ENCODE peak calls at places on chromosome 9, in seven cellular contexts. S, V, Z, L, C, X and R are unnamed samples.

GRCh38 chr9:6833518-6834192 is 75.9 kb downstream of the KDM4C start:
- DNase-seq in S (peak), V (no peak), Z (no peak), L (no peak), C (no peak), X (peak), R (peak)

GRCh38 chr9:12274577-12274976 is 418.6 kb upstream of the TYRP1 start:
- DNase-seq in S (no peak), V (no peak), Z (no peak), L (no peak), C (no peak), X (no peak), R (no peak)

GRCh38 chr9:13111778-13112177 is 167.7 kb downstream of the MPDZ start:
- DNase-seq in S (no peak), V (no peak), Z (no peak), L (no peak), C (no peak), X (no peak), R (no peak)

GRCh38 chr9:138008081-138008841 is 130.7 kb downstream of the CACNA1B start:
- DNase-seq in S (no peak), V (no peak), Z (no peak), L (no peak), C (no peak), X (no peak), R (no peak)

GRCh38 chr9:95910770-95911340 is 35.4 kb downstream of the ERCC6L2 start:
- DNase-seq in S (no peak), V (no peak), Z (no peak), L (no peak), C (no peak), X (no peak), R (no peak)

GRCh38 chr9:34579097-34579818 is 10.3 kb downstream of the CNTFR start:
- DNase-seq in S (no peak), V (no peak), Z (no peak), L (no peak), C (no peak), X (no peak), R (no peak)

GRCh38 chr9:120696551-120697230 is 17.6 kb downstream of the MEGF9 start:
- DNase-seq in S (peak), V (no peak), Z (no peak), L (no peak), C (no peak), X (no peak), R (peak)

GRCh38 chr9:130756037-130756436 is 62.5 kb downstream of the EXOSC2 start:
- DNase-seq in S (peak), V (no peak), Z (no peak), L (no peak), C (no peak), X (no peak), R (no peak)

GRCh38 chr9:78213696-78214095 is 22.2 kb upstream of the CEP78 start:
- DNase-seq in S (peak), V (no peak), Z (no peak), L (no peak), C (no peak), X (no peak), R (no peak)

GRCh38 chr9:95092321-95093072 is 225.0 kb downstream of the FANCC start:
- DNase-seq in S (peak), V (no peak), Z (peak), L (no peak), C (no peak), X (no peak), R (peak)

GRCh38 chr9:95005276-95006141 is 279.0 kb downstream of the AOPEP start:
- DNase-seq in S (peak), V (no peak), Z (no peak), L (no peak), C (no peak), X (no peak), R (no peak)

GRCh38 chr9:35863583-35863982 is 6.6 kb downstream of the OR13J1 start:
- DNase-seq in S (no peak), V (no peak), Z (no peak), L (no peak), C (no peak), X (no peak), R (no peak)

GRCh38 chr9:114216081-114216480 is 60.7 kb downstream of the COL27A1 start:
- DNase-seq in S (no peak), V (no peak), Z (no peak), L (no peak), C (no peak), X (no peak), R (peak)

GRCh38 chr9:114213566-114213965 is 58.2 kb downstream of the COL27A1 start:
- DNase-seq in S (no peak), V (no peak), Z (no peak), L (no peak), C (no peak), X (no peak), R (no peak)

GRCh38 chr9:114214181-114214580 is 58.8 kb downstream of the COL27A1 start:
- DNase-seq in S (no peak), V (no peak), Z (no peak), L (no peak), C (no peak), X (no peak), R (peak)

GRCh38 chr9:114212841-114213240 is 57.5 kb downstream of the COL27A1 start:
- DNase-seq in S (no peak), V (no peak), Z (no peak), L (no peak), C (no peak), X (no peak), R (no peak)

DNA sequence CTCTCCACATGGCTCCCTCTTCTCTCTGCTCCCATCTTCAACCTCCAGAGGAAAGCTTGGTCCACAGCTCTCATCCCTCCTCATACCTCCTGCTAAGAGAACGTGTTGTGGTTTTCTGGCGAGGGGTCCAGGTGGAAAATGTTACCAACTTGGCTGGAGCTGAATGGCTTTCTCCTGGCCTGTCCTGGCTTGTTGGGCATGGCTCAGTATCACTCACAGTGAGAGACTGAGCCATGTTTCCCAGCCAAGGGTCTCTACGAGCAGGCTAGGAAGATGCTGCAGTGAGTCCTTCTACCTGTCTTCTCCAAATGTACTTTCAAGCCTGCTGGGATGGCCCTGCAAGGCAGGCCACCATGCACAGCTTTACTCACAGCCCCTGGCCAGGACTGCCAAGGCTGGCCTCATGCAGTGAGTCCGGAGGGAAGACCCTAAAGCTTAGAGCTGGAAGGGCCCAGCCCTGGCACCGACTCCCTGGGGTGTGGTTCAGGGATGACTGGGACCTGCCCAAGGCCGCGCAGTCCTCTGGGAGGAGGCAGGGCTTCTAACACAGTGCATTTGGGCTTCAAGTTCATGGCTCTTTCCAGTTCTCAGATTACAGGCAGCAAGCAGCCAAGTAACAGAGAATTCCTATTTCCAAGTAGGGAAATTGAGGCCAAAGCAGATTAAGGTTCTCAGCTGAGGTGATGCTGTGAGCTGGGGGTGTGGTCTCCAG is 59.5 kb downstream of the COL27A1 start:
- DNase-seq in S (no peak), V (no peak), Z (no peak), L (no peak), C (no peak), X (no peak), R (no peak)
- H2BK120ac ChIP-seq in S (no peak), V (no peak), Z (no peak), L (no peak), C (no peak), X (no peak), R (no peak)

GRCh38 chr9:86503281-86503680 is 149.1 kb upstream of the TUT7 start:
- DNase-seq in S (no peak), V (no peak), Z (no peak), L (no peak), C (no peak), X (no peak), R (no peak)
- H2BK120ac ChIP-seq in S (no peak), V (no peak), Z (no peak), L (no peak), C (no peak), X (no peak), R (no peak)

GRCh38 chr9:98121096-98121495 is 2.1 kb upstream of the TRIM14 start:
- DNase-seq in S (no peak), V (no peak), Z (no peak), L (no peak), C (no peak), X (peak), R (no peak)

GRCh38 chr9:98120476-98120875 is 1.5 kb upstream of the TRIM14 start:
- DNase-seq in S (no peak), V (no peak), Z (no peak), L (no peak), C (no peak), X (peak), R (no peak)

GRCh38 chr9:98118640-98119601 is at the start of gene TRIM14:
- DNase-seq in S (peak), V (peak), Z (peak), L (peak), C (peak), X (peak), R (peak)

DNA sequence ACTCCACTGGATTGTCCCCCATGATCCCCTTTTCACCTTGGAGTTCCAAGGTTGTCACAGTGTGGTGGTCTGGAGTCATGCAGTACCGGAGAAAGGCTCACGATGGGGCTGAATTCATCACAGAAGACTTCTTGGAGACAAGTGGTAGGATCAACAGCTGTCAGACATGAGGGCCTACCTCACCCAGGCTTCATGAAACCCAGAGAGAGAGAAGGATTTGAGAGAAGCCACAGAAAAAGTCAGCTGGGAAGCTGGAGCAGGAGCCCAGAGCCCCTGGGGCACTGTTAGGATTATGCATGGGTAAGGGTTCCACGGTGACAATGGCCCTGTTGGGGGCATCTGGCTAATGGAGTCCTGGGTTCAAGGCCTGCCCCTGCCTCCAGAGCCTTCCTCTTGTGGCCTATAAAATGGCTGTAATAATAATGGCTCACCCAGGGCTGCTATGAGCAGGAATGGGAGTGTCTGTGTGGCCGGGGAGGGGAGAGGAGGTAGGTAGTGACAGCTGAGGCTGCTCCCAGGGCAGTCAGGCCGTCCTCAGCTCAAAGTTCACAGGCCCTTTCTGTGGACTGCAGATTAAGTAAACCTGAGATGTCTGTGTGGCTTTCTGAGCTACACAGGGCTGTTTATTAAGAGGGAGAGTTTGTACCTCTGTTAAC is 910 bp downstream of the TRIM14 start:
- DNase-seq in S (peak), V (no peak), Z (no peak), L (peak), C (no peak), X (peak), R (peak)
- H2BK120ac ChIP-seq in S (no peak), V (no peak), Z (no peak), L (no peak), C (no peak), X (no peak), R (no peak)

DNA sequence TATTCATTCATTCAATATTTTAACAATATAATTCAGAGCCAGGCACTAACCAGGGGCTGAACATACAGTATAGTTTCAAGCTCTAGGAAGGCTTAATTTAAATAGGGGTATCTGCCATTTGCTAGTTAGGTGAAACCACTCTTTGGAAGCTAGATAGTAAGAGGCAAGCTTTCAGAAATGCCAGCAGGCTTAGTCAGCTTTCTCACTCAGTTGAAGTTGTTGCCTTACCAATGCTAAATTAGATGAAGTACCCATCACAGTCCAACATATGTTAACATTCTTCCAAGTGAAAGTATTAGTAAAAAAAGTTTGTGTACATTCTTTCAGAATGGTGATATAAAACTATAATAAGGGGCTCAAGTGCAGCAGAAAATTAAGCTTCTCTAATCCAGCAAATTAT is 215.0 kb downstream of the CNTLN start:
- DNase-seq in S (peak), V (no peak), Z (no peak), L (peak), C (no peak), X (no peak), R (peak)
- H2BK120ac ChIP-seq in S (no peak), V (no peak), Z (no peak), L (no peak), C (no peak), X (no peak), R (no peak)

GRCh38 chr9:124481115-124481514 is 26.1 kb downstream of the NR5A1 start:
- DNase-seq in S (no peak), V (no peak), Z (no peak), L (no peak), C (no peak), X (no peak), R (no peak)
- H2BK120ac ChIP-seq in S (no peak), V (no peak), Z (no peak), L (no peak), C (no peak), X (no peak), R (no peak)

GRCh38 chr9:28445211-28445610 is 871.9 kb upstream of the C9orf72 start:
- DNase-seq in S (no peak), V (no peak), Z (no peak), L (no peak), C (no peak), X (no peak), R (no peak)
- H2BK120ac ChIP-seq in S (no peak), V (no peak), Z (no peak), L (no peak), C (no peak), X (no peak), R (no peak)

DNA sequence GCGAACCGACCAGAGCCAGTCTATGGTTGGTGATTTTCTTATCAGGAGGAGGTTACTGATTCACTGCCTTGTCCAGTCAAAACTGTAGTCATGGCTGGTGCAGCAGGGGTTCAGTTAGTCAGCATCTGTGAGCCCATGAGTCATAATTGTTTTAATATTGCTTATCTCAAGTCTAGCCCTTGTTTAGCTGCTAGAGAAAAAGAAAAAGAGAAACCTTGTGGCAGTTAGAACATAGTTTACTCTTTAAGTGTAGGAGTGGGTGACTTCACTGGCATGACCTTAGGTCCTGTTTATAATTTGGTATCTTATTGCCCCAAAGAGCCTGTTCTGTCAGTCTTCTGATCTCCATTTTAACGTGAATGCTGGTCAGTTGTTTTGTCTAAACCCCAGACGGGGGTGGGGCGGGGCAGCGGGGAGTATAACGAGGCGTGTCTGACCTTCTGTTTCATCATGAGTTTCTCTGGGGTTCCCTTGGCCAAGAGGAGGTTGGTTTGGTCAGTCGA is 76.9 kb upstream of the NFIL3 start:
- DNase-seq in S (peak), V (no peak), Z (no peak), L (no peak), C (no peak), X (no peak), R (peak)
- H2BK120ac ChIP-seq in S (no peak), V (no peak), Z (no peak), L (no peak), C (no peak), X (no peak), R (peak)

DNA sequence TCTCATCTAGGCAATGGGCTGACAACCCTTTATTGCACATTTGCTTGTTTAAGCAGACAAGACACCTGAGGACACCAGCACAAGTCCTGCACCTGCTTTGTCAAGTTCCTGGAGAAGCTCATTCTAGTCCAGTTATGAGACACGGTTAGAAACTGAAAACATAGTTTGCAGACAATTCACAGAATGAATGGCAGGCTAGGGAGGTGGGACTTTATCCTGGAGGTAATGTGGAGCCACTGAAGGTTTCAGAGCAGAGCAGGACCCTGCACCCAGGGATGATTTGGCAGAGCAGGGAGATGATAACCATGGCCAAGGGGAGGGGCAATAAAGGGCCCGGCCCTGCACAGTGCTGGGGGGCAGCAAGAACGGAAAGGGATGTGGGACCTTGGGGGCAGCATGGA is 50.7 kb upstream of the SLC25A51 start:
- DNase-seq in S (no peak), V (no peak), Z (no peak), L (no peak), C (no peak), X (no peak), R (no peak)
- H2BK120ac ChIP-seq in S (no peak), V (no peak), Z (no peak), L (no peak), C (no peak), X (no peak), R (peak)

GRCh38 chr9:122128007-122128406 is 31.6 kb downstream of the NDUFA8 start:
- DNase-seq in S (no peak), V (no peak), Z (no peak), L (no peak), C (no peak), X (no peak), R (no peak)
- H2BK120ac ChIP-seq in S (no peak), V (no peak), Z (no peak), L (no peak), C (no peak), X (no peak), R (no peak)

GRCh38 chr9:70579686-70580085 is 165.2 kb upstream of the KLF9 start:
- DNase-seq in S (no peak), V (no peak), Z (no peak), L (peak), C (no peak), X (peak), R (no peak)
- H2BK120ac ChIP-seq in S (peak), V (no peak), Z (no peak), L (no peak), C (no peak), X (no peak), R (no peak)